ENCODE peak calls at places on chromosomes 12 and 14, in ten cellular contexts. One of them, this sample, is unnamed.

GRCh38 chr14:103624860-103625259 is 4.2 kb upstream of the KLC1 start:
- DNase-seq in T-helper 1 cell: no peak
- DNase-seq in myocyte: peak
- DNase-seq in AG04450: no peak
- DNase-seq in Panc1: no peak
- DNase-seq in foreskin melanocyte: peak
- DNase-seq in mesothelial cell of epicardium: no peak
- DNase-seq in HuH-7: no peak
- DNase-seq in non-pigmented ciliary epithelial cell: no peak
- DNase-seq in HT-29: peak
- DNase-seq in this sample: peak

GRCh38 chr12:46965137-46965536 is 114.3 kb upstream of the PCED1B start:
- DNase-seq in mesothelial cell of epicardium: no peak
- DNase-seq in Panc1: no peak
- DNase-seq in AG04450: no peak
- DNase-seq in non-pigmented ciliary epithelial cell: no peak
- DNase-seq in myocyte: peak
- DNase-seq in HT-29: no peak
- DNase-seq in T-helper 1 cell: no peak
- DNase-seq in foreskin melanocyte: no peak
- DNase-seq in HuH-7: no peak
- DNase-seq in this sample: no peak

GRCh38 chr12:80216890-80217559 is 117.7 kb downstream of the OTOGL start:
- DNase-seq in non-pigmented ciliary epithelial cell: no peak
- DNase-seq in HuH-7: no peak
- DNase-seq in mesothelial cell of epicardium: no peak
- DNase-seq in HT-29: no peak
- DNase-seq in foreskin melanocyte: no peak
- DNase-seq in myocyte: no peak
- DNase-seq in Panc1: no peak
- DNase-seq in T-helper 1 cell: no peak
- DNase-seq in AG04450: no peak
- DNase-seq in this sample: no peak

GRCh38 chr12:5268424-5269210 is 163.3 kb upstream of the NTF3 start:
- DNase-seq in non-pigmented ciliary epithelial cell: no peak
- DNase-seq in T-helper 1 cell: no peak
- DNase-seq in AG04450: no peak
- DNase-seq in HT-29: no peak
- DNase-seq in HuH-7: no peak
- DNase-seq in Panc1: no peak
- DNase-seq in myocyte: no peak
- DNase-seq in mesothelial cell of epicardium: no peak
- DNase-seq in foreskin melanocyte: no peak
- DNase-seq in this sample: no peak

GRCh38 chr12:71183846-71184245 is 26.0 kb upstream of the TSPAN8 start:
- DNase-seq in T-helper 1 cell: no peak
- DNase-seq in non-pigmented ciliary epithelial cell: peak
- DNase-seq in myocyte: no peak
- DNase-seq in mesothelial cell of epicardium: no peak
- DNase-seq in foreskin melanocyte: no peak
- DNase-seq in AG04450: no peak
- DNase-seq in Panc1: no peak
- DNase-seq in HT-29: no peak
- DNase-seq in HuH-7: no peak
- DNase-seq in this sample: peak

GRCh38 chr12:131605304-131605829 is 105.5 kb upstream of the SFSWAP start:
- DNase-seq in non-pigmented ciliary epithelial cell: no peak
- DNase-seq in foreskin melanocyte: no peak
- DNase-seq in Panc1: no peak
- DNase-seq in AG04450: no peak
- DNase-seq in mesothelial cell of epicardium: no peak
- DNase-seq in HuH-7: no peak
- DNase-seq in T-helper 1 cell: no peak
- DNase-seq in HT-29: no peak
- DNase-seq in myocyte: no peak
- DNase-seq in this sample: no peak

GRCh38 chr12:68455676-68456345 is 123.6 kb upstream of the MDM1 start:
- DNase-seq in foreskin melanocyte: no peak
- DNase-seq in T-helper 1 cell: peak
- DNase-seq in HuH-7: no peak
- DNase-seq in non-pigmented ciliary epithelial cell: no peak
- DNase-seq in AG04450: no peak
- DNase-seq in HT-29: no peak
- DNase-seq in mesothelial cell of epicardium: no peak
- DNase-seq in Panc1: no peak
- DNase-seq in myocyte: peak
- DNase-seq in this sample: peak

GRCh38 chr12:17062296-17063061 is 456.5 kb upstream of the LMO3 start:
- DNase-seq in AG04450: no peak
- DNase-seq in non-pigmented ciliary epithelial cell: no peak
- DNase-seq in mesothelial cell of epicardium: no peak
- DNase-seq in T-helper 1 cell: no peak
- DNase-seq in myocyte: no peak
- DNase-seq in HuH-7: no peak
- DNase-seq in Panc1: peak
- DNase-seq in HT-29: no peak
- DNase-seq in foreskin melanocyte: no peak
- DNase-seq in this sample: no peak

GRCh38 chr14:65000868-65001600 is 14.3 kb downstream of the FNTB start:
- DNase-seq in HuH-7: no peak
- DNase-seq in myocyte: no peak
- DNase-seq in HT-29: no peak
- DNase-seq in Panc1: no peak
- DNase-seq in T-helper 1 cell: no peak
- DNase-seq in AG04450: no peak
- DNase-seq in foreskin melanocyte: no peak
- DNase-seq in non-pigmented ciliary epithelial cell: no peak
- DNase-seq in mesothelial cell of epicardium: no peak
- DNase-seq in this sample: peak

GRCh38 chr12:105573574-105573973 is 243.1 kb downstream of the C12orf75 start:
- DNase-seq in foreskin melanocyte: no peak
- DNase-seq in Panc1: no peak
- DNase-seq in non-pigmented ciliary epithelial cell: no peak
- DNase-seq in myocyte: peak
- DNase-seq in HuH-7: no peak
- DNase-seq in mesothelial cell of epicardium: no peak
- DNase-seq in T-helper 1 cell: no peak
- DNase-seq in AG04450: no peak
- DNase-seq in HT-29: no peak
- DNase-seq in this sample: no peak

GRCh38 chr12:79983969-79984629 is 49.2 kb upstream of the PPP1R12A start:
- DNase-seq in foreskin melanocyte: no peak
- DNase-seq in HuH-7: no peak
- DNase-seq in AG04450: no peak
- DNase-seq in non-pigmented ciliary epithelial cell: peak
- DNase-seq in Panc1: no peak
- DNase-seq in T-helper 1 cell: no peak
- DNase-seq in HT-29: no peak
- DNase-seq in myocyte: peak
- DNase-seq in mesothelial cell of epicardium: no peak
- DNase-seq in this sample: peak

GRCh38 chr14:104665663-104666522 is 23.5 kb upstream of the INF2 start:
- DNase-seq in AG04450: no peak
- DNase-seq in myocyte: peak
- DNase-seq in foreskin melanocyte: peak
- DNase-seq in T-helper 1 cell: peak
- DNase-seq in HuH-7: peak
- DNase-seq in non-pigmented ciliary epithelial cell: no peak
- DNase-seq in mesothelial cell of epicardium: no peak
- DNase-seq in Panc1: no peak
- DNase-seq in HT-29: peak
- DNase-seq in this sample: no peak

GRCh38 chr12:3998968-3999792 is 126.0 kb upstream of the PARP11 start:
- DNase-seq in HuH-7: no peak
- DNase-seq in T-helper 1 cell: no peak
- DNase-seq in foreskin melanocyte: no peak
- DNase-seq in AG04450: no peak
- DNase-seq in non-pigmented ciliary epithelial cell: no peak
- DNase-seq in mesothelial cell of epicardium: peak
- DNase-seq in HT-29: peak
- DNase-seq in Panc1: no peak
- DNase-seq in myocyte: no peak
- DNase-seq in this sample: no peak

GRCh38 chr12:130560321-130560720 is 155.8 kb downstream of the RIMBP2 start:
- DNase-seq in HuH-7: no peak
- DNase-seq in non-pigmented ciliary epithelial cell: no peak
- DNase-seq in myocyte: no peak
- DNase-seq in T-helper 1 cell: no peak
- DNase-seq in AG04450: no peak
- DNase-seq in HT-29: no peak
- DNase-seq in mesothelial cell of epicardium: no peak
- DNase-seq in Panc1: no peak
- DNase-seq in foreskin melanocyte: no peak
- DNase-seq in this sample: no peak